ENCODE peak calls at places on chromosomes 7 and 10, in four cellular contexts. K is astrocyte of the spinal cord, I is GM03348, T is iPS-NIHi11. S is an unnamed sample.

GRCh38 chr7:155490697-155491628 is 33.0 kb downstream of the EN2 start:
- DNase-seq in K (no peak), I (peak; percentile 83), T (peak; percentile 79), S (no peak)

GRCh38 chr10:102627446-102628293 is 16.6 kb upstream of the TRIM8 start:
- DNase-seq in K (peak; percentile 64), I (peak; percentile 82), T (peak; percentile 81), S (peak; percentile 72)

GRCh38 chr7:159024280-159024951 is 120.3 kb downstream of the VIPR2 start:
- DNase-seq in K (no peak), I (no peak), T (no peak), S (no peak)

GRCh38 chr7:133047321-133047720 is 34.6 kb downstream of the CHCHD3 start:
- DNase-seq in K (no peak), I (no peak), T (no peak), S (no peak)

GRCh38 chr7:37234928-37235327 is 213.7 kb downstream of the ELMO1 start:
- DNase-seq in K (no peak), I (no peak), T (peak; percentile 31), S (peak; percentile 56)

GRCh38 chr7:102978280-102978679 is 65.5 kb downstream of the LRRC17 start:
- DNase-seq in K (peak; percentile 58), I (peak; percentile 37), T (no peak), S (no peak)

GRCh38 chr10:95290446-95290800 is 380 bp downstream of the PDLIM1 start:
- DNase-seq in K (no peak), I (peak; percentile 37), T (peak; percentile 47), S (no peak)

GRCh38 chr10:75432176-75432575 is 752 bp downstream of the LRMDA start:
- DNase-seq in K (no peak), I (no peak), T (no peak), S (no peak)

GRCh38 chr7:11573128-11573527 is 258.9 kb downstream of the THSD7A start:
- DNase-seq in K (no peak), I (no peak), T (no peak), S (no peak)

GRCh38 chr10:42961776-42962119 is 115.1 kb upstream of the RET start:
- DNase-seq in K (no peak), I (no peak), T (no peak), S (no peak)

GRCh38 chr10:123565691-123566660 is 100.2 kb upstream of the GPR26 start:
- DNase-seq in K (no peak), I (no peak), T (no peak), S (no peak)

GRCh38 chr10:12351889-12352288 is 2.5 kb downstream of the CAMK1D start:
- DNase-seq in K (no peak), I (no peak), T (no peak), S (no peak)

GRCh38 chr7:55121249-55121648 is 102.4 kb downstream of the EGFR start:
- DNase-seq in K (no peak), I (no peak), T (no peak), S (no peak)

GRCh38 chr7:151260883-151261282 is 12.4 kb upstream of the SMARCD3 start:
- DNase-seq in K (no peak), I (no peak), T (no peak), S (no peak)

GRCh38 chr7:49855281-49855980 is 82.0 kb downstream of the VWC2 start:
- DNase-seq in K (no peak), I (no peak), T (peak; percentile 16), S (no peak)

GRCh38 chr10:1417574-1417973 is 319.8 kb downstream of the ADARB2 start:
- DNase-seq in K (no peak), I (no peak), T (no peak), S (no peak)

GRCh38 chr7:77570330-77571011 is 33.4 kb downstream of the PTPN12 start:
- DNase-seq in K (peak; percentile 74), I (peak; percentile 75), T (no peak), S (no peak)

GRCh38 chr10:76333331-76333730 is 901.9 kb downstream of the LRMDA start:
- DNase-seq in K (no peak), I (no peak), T (no peak), S (no peak)

GRCh38 chr10:71396714-71397339 is at the start of gene CDH23:
- DNase-seq in K (no peak), I (no peak), T (peak; percentile 83), S (no peak)

GRCh38 chr7:134643131-134643530 is 3.5 kb upstream of the BPGM start:
- DNase-seq in K (no peak), I (no peak), T (no peak), S (no peak)

GRCh38 chr10:8084799-8085198 is 30.3 kb downstream of the GATA3 start:
- DNase-seq in K (no peak), I (no peak), T (no peak), S (no peak)

GRCh38 chr7:88224596-88225275 is 4.9 kb upstream of the SRI start:
- DNase-seq in K (peak; percentile 43), I (peak; percentile 16), T (no peak), S (no peak)

GRCh38 chr7:39293424-39293823 is 272.8 kb upstream of the YAE1 start:
- DNase-seq in K (no peak), I (no peak), T (no peak), S (no peak)

GRCh38 chr7:159122276-159122675 is 22.4 kb downstream of the VIPR2 start:
- DNase-seq in K (no peak), I (no peak), T (no peak), S (no peak)

GRCh38 chr10:13271552-13272163 is 28.2 kb downstream of the PHYH start:
- DNase-seq in K (no peak), I (peak; percentile 17), T (peak; percentile 86), S (peak; percentile 35)

GRCh38 chr7:49986191-49986590 is 106.9 kb downstream of the ZPBP start:
- DNase-seq in K (no peak), I (no peak), T (no peak), S (peak; percentile 42)

GRCh38 chr7:159143780-159144755 is 599 bp downstream of the VIPR2 start:
- DNase-seq in K (peak; percentile 5), I (no peak), T (peak; percentile 46), S (no peak)

GRCh38 chr10:79608505-79609375 is 2.0 kb upstream of the SFTPA1 start:
- DNase-seq in K (peak; percentile 1), I (peak; percentile 18), T (peak; percentile 79), S (no peak)